ENCODE peak calls at places on chromosomes 3 and 15, in nine cellular contexts. One of them, this sample, is unnamed.

GRCh38 chr15:77457619-77458265 is 37.1 kb downstream of the HMG20A start:
- DNase-seq in upper lobe of left lung: no peak
- DNase-seq in endodermal cell: no peak
- DNase-seq in transverse colon: no peak
- DNase-seq in pancreas: no peak
- DNase-seq in progenitor cell of endocrine pancreas: no peak
- DNase-seq in hepatocyte: no peak
- DNase-seq in GM13976: no peak
- DNase-seq in OCI-LY7: peak; percentile 21
- DNase-seq in this sample: no peak

GRCh38 chr3:73378207-73378606 is 246.5 kb downstream of the PDZRN3 start:
- DNase-seq in OCI-LY7: no peak
- DNase-seq in transverse colon: no peak
- DNase-seq in progenitor cell of endocrine pancreas: no peak
- DNase-seq in hepatocyte: no peak
- DNase-seq in endodermal cell: no peak
- DNase-seq in GM13976: no peak
- DNase-seq in upper lobe of left lung: no peak
- DNase-seq in pancreas: no peak
- DNase-seq in this sample: no peak

GRCh38 chr15:33608714-33609113 is 297.9 kb downstream of the RYR3 start:
- DNase-seq in hepatocyte: peak; percentile 13
- DNase-seq in pancreas: no peak
- DNase-seq in OCI-LY7: no peak
- DNase-seq in transverse colon: no peak
- DNase-seq in upper lobe of left lung: no peak
- DNase-seq in progenitor cell of endocrine pancreas: no peak
- DNase-seq in endodermal cell: no peak
- DNase-seq in GM13976: no peak
- DNase-seq in this sample: no peak

GRCh38 chr3:157239082-157239704 is 79.2 kb upstream of the CCNL1 start:
- DNase-seq in progenitor cell of endocrine pancreas: peak; percentile 60
- DNase-seq in upper lobe of left lung: peak; percentile 86
- DNase-seq in transverse colon: peak; percentile 76
- DNase-seq in endodermal cell: peak; percentile 94
- DNase-seq in OCI-LY7: peak; percentile 64
- DNase-seq in hepatocyte: peak; percentile 82
- DNase-seq in GM13976: peak; percentile 51
- DNase-seq in pancreas: peak; percentile 61
- DNase-seq in this sample: no peak

GRCh38 chr15:90892023-90892422 is 7.7 kb downstream of the FES start:
- DNase-seq in endodermal cell: no peak
- DNase-seq in transverse colon: no peak
- DNase-seq in GM13976: no peak
- DNase-seq in pancreas: no peak
- DNase-seq in progenitor cell of endocrine pancreas: no peak
- DNase-seq in OCI-LY7: no peak
- DNase-seq in upper lobe of left lung: no peak
- DNase-seq in hepatocyte: no peak
- DNase-seq in this sample: no peak

GRCh38 chr3:130692455-130692854 is 54.2 kb downstream of the PIK3R4 start:
- DNase-seq in pancreas: no peak
- DNase-seq in endodermal cell: no peak
- DNase-seq in progenitor cell of endocrine pancreas: no peak
- DNase-seq in upper lobe of left lung: no peak
- DNase-seq in transverse colon: no peak
- DNase-seq in hepatocyte: no peak
- DNase-seq in GM13976: no peak
- DNase-seq in OCI-LY7: no peak
- DNase-seq in this sample: no peak

GRCh38 chr15:89122532-89123525 is 34.6 kb downstream of the ABHD2 start:
- DNase-seq in transverse colon: no peak
- DNase-seq in OCI-LY7: no peak
- DNase-seq in progenitor cell of endocrine pancreas: no peak
- DNase-seq in GM13976: no peak
- DNase-seq in hepatocyte: no peak
- DNase-seq in pancreas: no peak
- DNase-seq in upper lobe of left lung: no peak
- DNase-seq in endodermal cell: no peak
- DNase-seq in this sample: no peak

GRCh38 chr3:128112406-128112968 is 11.1 kb downstream of the RUVBL1 start:
- DNase-seq in GM13976: no peak
- DNase-seq in upper lobe of left lung: no peak
- DNase-seq in pancreas: no peak
- DNase-seq in transverse colon: no peak
- DNase-seq in OCI-LY7: peak; percentile 30
- DNase-seq in endodermal cell: no peak
- DNase-seq in progenitor cell of endocrine pancreas: no peak
- DNase-seq in hepatocyte: peak; percentile 39
- DNase-seq in this sample: no peak

DNA sequence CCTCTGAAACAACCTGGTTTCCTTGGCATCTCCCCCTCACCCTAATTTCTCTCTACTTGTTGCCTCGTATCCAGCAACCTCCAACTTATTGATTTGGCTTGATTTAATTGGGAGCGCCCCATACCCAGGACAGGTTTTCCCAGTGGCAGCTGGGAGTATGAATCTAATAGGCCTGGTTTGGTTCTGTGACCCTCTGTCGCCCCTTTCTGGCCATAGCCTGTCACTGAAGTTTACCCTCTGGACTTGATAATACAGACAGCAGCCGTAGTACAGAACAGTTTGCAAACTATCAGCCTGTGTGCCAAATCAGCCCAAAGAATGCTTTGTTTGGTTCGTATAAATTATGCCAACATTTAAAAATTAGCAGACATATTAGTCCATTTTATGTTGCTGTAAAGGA is 525.1 kb upstream of the GOLIM4 start:
- DNase-seq in hepatocyte: peak; percentile 66
- DNase-seq in GM13976: no peak
- DNase-seq in progenitor cell of endocrine pancreas: peak; percentile 24
- DNase-seq in endodermal cell: peak; percentile 88
- DNase-seq in upper lobe of left lung: no peak
- DNase-seq in OCI-LY7: peak; percentile 32
- DNase-seq in transverse colon: peak; percentile 9
- DNase-seq in pancreas: peak; percentile 14
- DNase-seq in this sample: peak; percentile 41
- TF ChIP-seq CTCF in hepatocyte: peak; percentile 64
- TF ChIP-seq CTCF in GM13976: peak; percentile 45
- TF ChIP-seq CTCF in progenitor cell of endocrine pancreas: peak; percentile 73
- TF ChIP-seq CTCF in endodermal cell: peak; percentile 87
- TF ChIP-seq CTCF in upper lobe of left lung: peak; percentile 9
- TF ChIP-seq CTCF in OCI-LY7: peak; percentile 75
- TF ChIP-seq CTCF in transverse colon: peak; percentile 23
- TF ChIP-seq CTCF in pancreas: peak; percentile 51
- TF ChIP-seq CTCF in this sample: peak; percentile 6

DNA sequence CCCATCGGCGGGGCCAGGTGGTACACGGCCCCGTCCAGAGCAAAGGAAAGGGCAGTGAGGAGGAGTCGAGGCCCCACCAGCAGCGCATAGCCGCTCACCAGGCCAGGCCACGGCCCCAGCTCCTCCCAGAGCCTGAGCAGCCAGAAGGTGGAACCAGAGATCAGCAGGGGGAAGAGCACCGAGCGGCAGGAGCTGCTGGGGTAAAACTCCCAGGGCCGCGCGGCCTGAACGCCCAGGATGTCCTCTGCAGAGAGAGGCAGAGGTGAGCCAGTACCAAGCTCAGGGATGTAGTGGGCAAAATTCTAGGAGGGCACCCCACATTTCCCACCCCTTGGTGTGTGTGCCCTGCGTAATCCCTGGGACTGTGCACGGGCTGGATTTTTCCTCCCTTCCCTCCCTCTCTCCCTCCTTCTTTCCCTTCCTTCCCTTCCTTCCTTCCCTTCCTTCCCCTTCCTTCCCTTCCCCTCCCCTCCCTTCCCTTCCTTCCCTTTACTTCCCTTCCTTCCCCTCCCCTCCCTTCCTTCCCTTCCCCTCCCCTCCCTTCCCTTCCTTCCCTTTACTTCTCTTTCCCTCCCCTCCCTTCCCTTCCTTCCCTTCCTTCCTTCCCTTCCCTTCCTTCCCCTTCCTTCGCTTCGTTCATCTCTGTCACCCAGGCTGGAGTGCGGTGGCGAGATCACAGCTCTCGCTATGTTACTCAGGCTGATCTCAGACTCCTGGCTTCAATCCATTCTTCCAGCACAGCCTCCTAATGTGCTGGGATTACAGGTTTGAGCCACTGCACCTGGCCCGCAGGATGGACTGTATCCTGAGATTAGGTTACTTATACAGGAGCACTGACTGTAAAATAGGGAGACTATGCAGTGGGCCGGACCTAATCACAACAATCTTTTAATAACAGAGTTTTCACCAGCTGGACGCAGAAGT is 6.4 kb upstream of the NCBP2 start:
- DNase-seq in pancreas: no peak
- DNase-seq in hepatocyte: no peak
- DNase-seq in progenitor cell of endocrine pancreas: no peak
- DNase-seq in upper lobe of left lung: no peak
- DNase-seq in OCI-LY7: no peak
- DNase-seq in endodermal cell: peak; percentile 85
- DNase-seq in transverse colon: no peak
- DNase-seq in GM13976: peak; percentile 39
- DNase-seq in this sample: no peak
- TF ChIP-seq CTCF in pancreas: no peak
- TF ChIP-seq CTCF in hepatocyte: no peak
- TF ChIP-seq CTCF in progenitor cell of endocrine pancreas: no peak
- TF ChIP-seq CTCF in upper lobe of left lung: no peak
- TF ChIP-seq CTCF in OCI-LY7: no peak
- TF ChIP-seq CTCF in endodermal cell: peak; percentile 65
- TF ChIP-seq CTCF in transverse colon: peak; percentile 19
- TF ChIP-seq CTCF in GM13976: no peak
- TF ChIP-seq CTCF in this sample: no peak

GRCh38 chr3:17686613-17687012 is 55.8 kb downstream of the TBC1D5 start:
- DNase-seq in transverse colon: no peak
- DNase-seq in upper lobe of left lung: no peak
- DNase-seq in progenitor cell of endocrine pancreas: no peak
- DNase-seq in hepatocyte: no peak
- DNase-seq in pancreas: no peak
- DNase-seq in GM13976: no peak
- DNase-seq in OCI-LY7: peak; percentile 7
- DNase-seq in endodermal cell: no peak
- DNase-seq in this sample: no peak
- TF ChIP-seq CTCF in transverse colon: no peak
- TF ChIP-seq CTCF in upper lobe of left lung: no peak
- TF ChIP-seq CTCF in progenitor cell of endocrine pancreas: peak; percentile 9
- TF ChIP-seq CTCF in hepatocyte: no peak
- TF ChIP-seq CTCF in pancreas: no peak
- TF ChIP-seq CTCF in GM13976: no peak
- TF ChIP-seq CTCF in OCI-LY7: peak; percentile 63
- TF ChIP-seq CTCF in endodermal cell: peak; percentile 73
- TF ChIP-seq CTCF in this sample: no peak

GRCh38 chr3:188854395-188855149 is 317.2 kb upstream of the TPRG1 start:
- DNase-seq in hepatocyte: no peak
- DNase-seq in progenitor cell of endocrine pancreas: no peak
- DNase-seq in OCI-LY7: no peak
- DNase-seq in GM13976: no peak
- DNase-seq in transverse colon: no peak
- DNase-seq in endodermal cell: no peak
- DNase-seq in pancreas: no peak
- DNase-seq in upper lobe of left lung: no peak
- DNase-seq in this sample: no peak
- TF ChIP-seq CTCF in hepatocyte: no peak
- TF ChIP-seq CTCF in progenitor cell of endocrine pancreas: no peak
- TF ChIP-seq CTCF in OCI-LY7: no peak
- TF ChIP-seq CTCF in GM13976: no peak
- TF ChIP-seq CTCF in transverse colon: no peak
- TF ChIP-seq CTCF in endodermal cell: no peak
- TF ChIP-seq CTCF in pancreas: no peak
- TF ChIP-seq CTCF in upper lobe of left lung: no peak
- TF ChIP-seq CTCF in this sample: no peak

DNA sequence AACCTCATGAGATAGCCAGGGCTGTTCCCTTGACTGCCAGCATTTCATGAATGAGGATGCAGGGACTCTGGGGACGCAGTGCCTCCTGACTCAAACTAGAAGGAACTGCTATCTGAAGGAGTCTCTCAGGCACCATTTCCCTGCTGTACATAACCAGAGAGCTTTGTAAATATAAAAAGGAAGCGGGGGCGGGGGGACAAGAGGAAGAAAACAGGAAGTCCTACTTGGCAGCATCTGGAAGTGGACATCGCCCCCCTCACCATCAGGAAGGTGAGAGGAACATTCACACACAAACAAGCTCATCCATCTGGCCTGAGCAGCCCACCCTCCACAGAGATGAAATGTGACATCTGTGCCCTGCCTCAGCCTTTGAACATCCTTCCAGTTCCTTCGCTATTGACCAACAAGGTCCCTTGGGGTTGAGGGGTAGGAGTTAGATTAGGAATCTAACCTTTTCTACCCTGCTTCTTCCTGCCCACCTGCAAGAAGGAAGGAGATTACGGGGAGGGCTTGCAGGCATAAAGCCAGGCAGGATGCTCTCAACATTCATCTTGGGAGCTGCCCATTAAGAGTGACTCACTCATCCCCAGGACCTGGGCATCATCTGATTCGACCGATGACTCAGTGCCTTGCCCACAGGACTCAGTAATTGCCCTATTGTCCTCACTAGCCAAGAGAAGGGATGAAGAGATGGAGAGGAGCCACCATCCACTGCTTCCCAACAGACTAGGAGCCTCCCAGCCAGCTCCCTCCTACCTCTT is 31.9 kb downstream of the SH3BP5 start:
- DNase-seq in OCI-LY7: no peak
- DNase-seq in transverse colon: no peak
- DNase-seq in endodermal cell: no peak
- DNase-seq in upper lobe of left lung: peak; percentile 81
- DNase-seq in pancreas: no peak
- DNase-seq in progenitor cell of endocrine pancreas: no peak
- DNase-seq in GM13976: no peak
- DNase-seq in hepatocyte: no peak
- DNase-seq in this sample: no peak
- TF ChIP-seq CTCF in OCI-LY7: no peak
- TF ChIP-seq CTCF in transverse colon: no peak
- TF ChIP-seq CTCF in endodermal cell: no peak
- TF ChIP-seq CTCF in upper lobe of left lung: no peak
- TF ChIP-seq CTCF in pancreas: no peak
- TF ChIP-seq CTCF in progenitor cell of endocrine pancreas: no peak
- TF ChIP-seq CTCF in GM13976: no peak
- TF ChIP-seq CTCF in hepatocyte: no peak
- TF ChIP-seq CTCF in this sample: no peak

This sample was measured in mesothelial cell of epicardium.